ENCODE peak calls at places on chromosome 15, in ten cellular contexts. Q is adipocyte, L is MM.1S, F is colonic mucosa, J is ovary, P is uterus, Y is kidney epithelial cell, T is WERI-Rb-1, S is mesendoderm, A is cardiac muscle cell. B is an unnamed sample.

GRCh38 chr15:53323197-53323596 is 436.3 kb downstream of the WDR72 start:
- DNase-seq in L (no peak), S (peak; percentile 51), P (no peak), A (no peak), J (no peak), T (no peak), Q (no peak), Y (no peak), F (no peak), B (no peak)

GRCh38 chr15:37019479-37020433 is 80.6 kb downstream of the MEIS2 start:
- DNase-seq in Q (no peak), F (no peak), T (no peak), J (peak; percentile 57), L (no peak), A (peak; percentile 63), Y (no peak), S (no peak), P (no peak), B (no peak)

GRCh38 chr15:66476535-66476934 is 21.0 kb downstream of the SNAPC5 start:
- DNase-seq in T (no peak), J (no peak), L (no peak), Y (no peak), A (no peak), F (no peak), S (no peak), Q (no peak), P (no peak), B (no peak)

GRCh38 chr15:85758655-85758978 is 36.1 kb downstream of the KLHL25 start:
- DNase-seq in T (no peak), Y (no peak), F (no peak), P (no peak), J (no peak), S (no peak), L (no peak), A (no peak), Q (no peak), B (peak; percentile 46)

GRCh38 chr15:67559158-67559557 is 16.7 kb downstream of the MAP2K5 start:
- DNase-seq in T (no peak), Q (no peak), P (no peak), Y (no peak), A (no peak), J (no peak), S (no peak), L (no peak), F (no peak), B (no peak)

GRCh38 chr15:95085056-95085455 is 853.7 kb downstream of the MCTP2 start:
- DNase-seq in T (no peak), Y (no peak), F (no peak), A (no peak), L (no peak), J (no peak), S (peak; percentile 4), Q (peak; percentile 2), P (no peak), B (no peak)

GRCh38 chr15:68797157-68797556 is 23.5 kb downstream of the ANP32A start:
- DNase-seq in Q (no peak), Y (no peak), L (no peak), T (peak; percentile 41), P (no peak), S (no peak), A (no peak), J (no peak), F (no peak), B (no peak)

GRCh38 chr15:78133801-78134200 is 2.6 kb upstream of the CIB2 start:
- DNase-seq in L (no peak), F (no peak), Q (no peak), P (no peak), S (no peak), T (no peak), A (peak; percentile 42), Y (no peak), J (no peak), B (no peak)

GRCh38 chr15:87649175-87649574 is 607.4 kb downstream of the NTRK3 start:
- DNase-seq in T (no peak), Q (no peak), Y (no peak), F (no peak), A (no peak), S (no peak), J (no peak), L (no peak), P (no peak), B (no peak)
- H3K4me3 ChIP-seq in T (no peak overlapping the region), Q (no peak overlapping the region), Y (no peak overlapping the region), F (no peak overlapping the region), A (no peak overlapping the region), S (no peak overlapping the region), J (no peak overlapping the region), L (no peak overlapping the region), P (no peak overlapping the region), B (no peak overlapping the region)

GRCh38 chr15:51866161-51866560 is 36.7 kb downstream of the TMOD3 start:
- DNase-seq in Y (no peak), A (no peak), P (no peak), L (no peak), T (no peak), Q (no peak), S (no peak), J (no peak), F (no peak), B (no peak)

GRCh38 chr15:51864408-51865056 is 35.1 kb downstream of the TMOD3 start:
- DNase-seq in L (no peak), T (no peak), P (no peak), J (no peak), S (no peak), F (no peak), A (no peak), Y (peak; percentile 67), Q (no peak), B (peak; percentile 48)

GRCh38 chr15:51865291-51865690 is 35.8 kb downstream of the TMOD3 start:
- DNase-seq in P (no peak), J (no peak), T (no peak), Q (no peak), A (no peak), S (no peak), F (no peak), L (no peak), Y (no peak), B (no peak)

GRCh38 chr15:51861557-51862350 is 32.3 kb downstream of the TMOD3 start:
- DNase-seq in Q (no peak), J (no peak), P (no peak), S (no peak), L (no peak), Y (no peak), A (no peak), F (no peak), T (no peak), B (no peak)

DNA sequence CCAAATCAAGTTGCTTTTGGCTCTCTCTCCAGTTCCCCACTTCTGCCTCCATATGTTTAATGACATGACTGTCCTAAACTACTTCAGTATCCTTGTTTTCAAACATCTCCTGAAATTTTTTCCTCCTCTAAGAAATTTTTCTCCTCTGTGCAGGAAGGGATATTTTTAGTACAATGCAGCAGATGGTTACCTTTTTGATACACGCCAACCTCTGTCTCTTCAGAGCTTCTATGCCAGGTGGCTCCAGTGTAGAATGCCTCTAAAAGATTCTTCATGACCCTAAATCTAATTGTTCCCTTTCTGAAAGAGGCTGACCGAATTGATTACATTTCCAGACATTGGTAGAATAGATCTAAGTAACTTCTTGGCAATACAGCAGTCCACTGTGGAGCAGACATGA is 33.7 kb downstream of the TMOD3 start:
- DNase-seq in P (no peak), A (no peak), J (no peak), Q (no peak), L (no peak), T (no peak), F (no peak), Y (no peak), S (no peak), B (no peak)
- H3K27me3 ChIP-seq in P (no peaks in the 10 kb centered on the region), A (no peaks in the 10 kb centered on the region), J (no peaks in the 10 kb centered on the region), Q (no peaks in the 10 kb centered on the region), L (no peaks in the 10 kb centered on the region), T (no peaks in the 10 kb centered on the region), F (no peaks in the 10 kb centered on the region), Y (no peaks in the 10 kb centered on the region), S (no peaks in the 10 kb centered on the region), B (no peaks in the 10 kb centered on the region)

DNA sequence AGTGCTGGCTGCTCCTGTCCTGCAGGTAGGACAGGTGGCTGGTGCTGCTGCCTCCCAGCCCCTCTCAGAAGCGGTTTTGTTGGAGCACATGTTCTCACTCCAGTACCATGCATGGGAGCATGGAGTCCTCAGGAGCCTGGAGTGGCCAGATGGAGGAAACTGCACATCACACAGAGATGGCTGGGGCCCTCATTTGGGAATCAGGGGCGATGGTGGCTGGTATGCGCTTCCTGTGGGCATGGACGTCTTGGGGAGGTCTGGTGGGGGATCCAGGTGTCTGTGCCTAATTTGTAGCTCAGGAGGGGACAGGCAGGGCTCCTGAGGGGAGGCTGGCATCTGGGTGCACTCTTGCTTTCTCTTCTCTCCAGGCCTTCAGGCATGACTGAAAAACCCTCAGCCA is 168.2 kb downstream of the KLF13 start:
- DNase-seq in Y (no peak), S (no peak), F (no peak), J (no peak), P (no peak), T (no peak), L (no peak), Q (no peak), A (no peak), B (no peak)
- H3K36me3 ChIP-seq in Y (no peaks in the 10 kb centered on the region), S (no peaks in the 10 kb centered on the region), F (no peaks in the 10 kb centered on the region), J (no peaks in the 10 kb centered on the region), P (no peaks in the 10 kb centered on the region), T (no peaks in the 10 kb centered on the region), L (no peaks in the 10 kb centered on the region), Q (no peaks in the 10 kb centered on the region), A (no peaks in the 10 kb centered on the region), B (no peaks in the 10 kb centered on the region)

GRCh38 chr15:48643776-48644497 is 1.6 kb downstream of the FBN1 start:
- DNase-seq in F (no peak), A (peak; percentile 53), S (no peak), Y (no peak), L (no peak), Q (peak; percentile 44), T (no peak), J (no peak), P (no peak), B (no peak)

GRCh38 chr15:48646364-48646763 is 855 bp upstream of the FBN1 start:
- DNase-seq in P (peak; percentile 31), T (no peak), F (no peak), S (no peak), Y (no peak), J (peak; percentile 28), Q (no peak), A (no peak), L (no peak), B (peak; percentile 23)

GRCh38 chr15:48645558-48646330 is at the start of gene FBN1:
- DNase-seq in Y (peak; percentile 53), T (peak; percentile 51), P (peak; percentile 81), L (peak; percentile 64), J (peak; percentile 86), A (peak; percentile 94), S (peak; percentile 94), F (peak; percentile 47), Q (peak; percentile 98), B (peak; percentile 87)

GRCh38 chr15:48644498-48644826 is 1.0 kb downstream of the FBN1 start:
- DNase-seq in J (peak; percentile 39), P (peak; percentile 51), Y (no peak), A (peak; percentile 69), L (no peak), T (no peak), S (peak; percentile 47), F (no peak), Q (no peak), B (no peak)

DNA sequence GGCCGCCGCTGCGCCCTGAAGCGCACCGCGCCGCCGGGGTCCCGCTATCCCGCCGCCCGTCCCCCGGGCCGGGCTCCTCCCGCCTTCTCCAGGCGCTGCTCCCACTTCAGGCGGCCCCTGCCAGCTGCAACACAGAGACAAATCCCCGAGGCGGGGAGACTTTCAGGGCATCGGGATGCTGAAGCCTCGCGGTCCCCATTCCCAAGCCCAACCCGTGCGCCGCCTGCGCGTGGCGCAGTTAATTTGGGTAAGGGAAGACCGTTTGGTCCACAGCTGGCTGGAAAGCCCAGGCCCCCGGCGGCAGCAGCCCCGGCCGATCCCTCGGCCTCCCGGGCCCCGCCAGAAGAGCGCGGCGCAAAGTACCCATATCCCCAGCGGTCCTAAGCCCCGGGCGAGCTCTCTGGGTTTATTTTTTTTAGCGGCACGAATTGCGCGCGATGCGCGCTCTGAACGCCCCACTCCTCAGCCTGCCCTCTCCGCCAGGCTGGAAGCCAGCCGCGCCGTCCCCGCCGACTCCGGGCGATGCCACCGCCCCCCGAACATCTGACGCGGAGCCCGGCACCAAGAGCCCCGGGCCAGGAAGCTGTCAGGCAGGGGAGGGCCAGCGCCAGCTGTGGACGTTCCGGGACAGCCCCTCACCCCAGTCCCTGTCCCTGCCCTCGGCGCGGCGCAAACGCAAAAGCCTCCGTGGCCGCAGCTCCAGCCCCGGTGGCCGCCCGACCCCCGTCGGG is 517 bp downstream of the FBN1 start:
- DNase-seq in L (peak; percentile 25), P (peak; percentile 58), Q (peak; percentile 69), A (peak; percentile 77), T (peak; percentile 32), S (peak; percentile 84), Y (no peak), F (no peak), J (peak; percentile 63), B (peak; percentile 79)
- H3K4me3 ChIP-seq in L (peak overlapping the region; percentile 90), P (peak overlapping the region; percentile 91), Q (peak overlapping the region; percentile 98), A (peak overlapping the region; percentile 82), T (peak overlapping the region; percentile 41), S (peak overlapping the region; percentile 53), Y (peak overlapping the region; percentile 89), F (peak overlapping the region; percentile 48), J (peak overlapping the region; percentile 93), B (peak overlapping the region; percentile 71)

B was measured in H7.